ENCODE peak calls at places on chromosomes 2 and 18, in seven cellular contexts. Y is CD8-positive, alpha-beta T cell; B is uterus; G is left ventricle myocardium inferior; C is PC-3; E is transverse colon; D is cardiac muscle cell. O is an unnamed sample.

GRCh38 chr2:34242741-34243123 is 643.6 kb upstream of the FAM98A start:
- DNase-seq in Y (no peak), C (no peak), G (no peak), B (no peak), E (peak; percentile 33), D (peak; percentile 24), O (no peak)

GRCh38 chr2:156115338-156115737 is 217.2 kb downstream of the NR4A2 start:
- DNase-seq in D (no peak), Y (no peak), E (no peak), B (no peak), G (no peak), C (peak; percentile 84), O (peak; percentile 90)

GRCh38 chr2:133157141-133157540 is 411.1 kb downstream of the NCKAP5 start:
- DNase-seq in Y (no peak), D (no peak), E (no peak), B (no peak), C (no peak), G (no peak), O (peak; percentile 4)

GRCh38 chr18:9959564-9959963 is 45.7 kb downstream of the VAPA start:
- DNase-seq in D (no peak), Y (no peak), B (no peak), E (no peak), C (no peak), G (no peak), O (no peak)

GRCh38 chr2:28350791-28351285 is 41.8 kb upstream of the FOSL2 start:
- DNase-seq in Y (no peak), E (no peak), D (no peak), C (no peak), G (no peak), B (no peak), O (no peak)

GRCh38 chr2:172239944-172240590 is 137.4 kb upstream of the DLX2 start:
- DNase-seq in B (no peak), D (no peak), G (no peak), Y (no peak), C (peak; percentile 48), E (no peak), O (peak; percentile 58)

GRCh38 chr18:75624836-75625235 is 197.3 kb upstream of the SMIM21 start:
- DNase-seq in B (no peak), E (no peak), D (no peak), C (no peak), G (no peak), Y (no peak), O (peak; percentile 21)

GRCh38 chr2:112750560-112750843 is 13.9 kb downstream of the CKAP2L start:
- DNase-seq in C (no peak), G (no peak), Y (no peak), D (no peak), E (no peak), B (no peak), O (no peak)

GRCh38 chr2:222731183-222731582 is 59.7 kb downstream of the MOGAT1 start:
- DNase-seq in B (no peak), Y (no peak), C (no peak), G (no peak), D (no peak), E (no peak), O (peak; percentile 48)

GRCh38 chr2:130307850-130308249 is 34.8 kb upstream of the IMP4 start:
- DNase-seq in D (no peak), G (no peak), B (no peak), C (no peak), Y (no peak), E (no peak), O (peak; percentile 84)

GRCh38 chr2:197599285-197599965 is 76.0 kb downstream of the RFTN2 start:
- DNase-seq in G (no peak), B (no peak), C (peak; percentile 69), D (no peak), Y (peak; percentile 28), E (no peak), O (peak; percentile 80)

GRCh38 chr2:127185093-127185492 is 35.0 kb downstream of the CYP27C1 start:
- DNase-seq in E (no peak), Y (no peak), G (no peak), C (no peak), D (no peak), B (no peak), O (no peak)

GRCh38 chr2:239143858-239144712 is 256.7 kb downstream of the HDAC4 start:
- DNase-seq in G (no peak), D (peak; percentile 58), Y (peak; percentile 38), C (peak; percentile 25), B (peak; percentile 42), E (no peak), O (peak; percentile 5)

GRCh38 chr2:218039171-218039570 is 29.9 kb upstream of the RUFY4 start:
- DNase-seq in B (no peak), E (no peak), C (peak; percentile 73), D (no peak), G (no peak), Y (no peak), O (peak; percentile 91)

GRCh38 chr2:85255456-85255812 is 72.4 kb downstream of the TGOLN2 start:
- DNase-seq in D (no peak), Y (no peak), G (no peak), E (no peak), C (no peak), B (no peak), O (no peak)

GRCh38 chr2:85254540-85255261 is 73.1 kb downstream of the TGOLN2 start:
- DNase-seq in D (no peak), G (no peak), Y (no peak), E (no peak), B (no peak), C (no peak), O (no peak)

GRCh38 chr2:85257359-85258193 is 70.2 kb downstream of the TGOLN2 start:
- DNase-seq in Y (no peak), E (no peak), D (no peak), C (peak; percentile 13), G (no peak), B (peak; percentile 35), O (no peak)

GRCh38 chr2:85253890-85254289 is 73.9 kb downstream of the TGOLN2 start:
- DNase-seq in D (no peak), C (no peak), G (no peak), Y (no peak), B (no peak), E (no peak), O (no peak)

DNA sequence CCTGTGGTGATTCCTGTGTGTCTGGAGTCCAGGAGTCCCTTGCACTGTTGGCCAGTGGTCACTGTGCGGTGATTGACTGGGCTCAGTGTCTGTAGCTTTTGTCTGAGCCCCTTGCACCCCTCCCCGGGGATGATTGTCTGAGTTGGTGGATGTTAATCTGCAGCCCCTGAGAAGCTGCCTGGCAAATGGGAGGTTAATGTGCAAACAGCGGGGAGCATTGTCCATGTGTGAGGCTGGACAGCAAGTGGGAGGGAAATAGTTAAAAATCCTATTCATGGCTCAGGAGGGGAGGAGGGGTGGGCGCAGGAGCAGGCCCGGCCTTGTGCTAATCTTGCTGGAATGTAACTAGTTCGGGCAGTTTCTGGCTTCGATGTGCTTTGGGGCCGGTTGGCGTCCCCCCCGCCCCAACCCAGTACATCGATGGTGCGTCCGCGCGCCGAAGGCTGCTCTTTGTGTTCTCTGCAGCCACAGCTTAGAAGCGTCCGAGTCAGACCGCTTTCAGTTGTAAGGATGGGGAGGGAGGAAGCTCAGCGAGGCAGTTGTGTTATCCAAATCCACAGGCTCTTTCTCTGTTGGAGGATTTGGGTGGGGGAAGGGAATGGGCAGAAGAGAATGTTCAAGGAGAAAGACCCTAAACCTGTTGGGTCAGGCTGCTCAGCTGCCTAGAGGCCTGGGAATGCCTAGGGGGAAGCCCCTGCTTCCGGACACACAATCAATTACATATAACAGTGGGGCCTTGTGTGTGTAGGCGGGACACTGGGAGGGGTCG is 71.8 kb downstream of the TGOLN2 start:
- DNase-seq in E (no peak), B (peak; percentile 43), G (no peak), Y (no peak), D (peak; percentile 54), C (peak; percentile 19), O (peak; percentile 71)
- H3K4me3 ChIP-seq in E (no peak overlapping the region), B (no peak overlapping the region), G (peak overlapping the region; percentile 28), Y (no peak overlapping the region), D (peak overlapping the region; percentile 9), C (no peak overlapping the region), O (no peak overlapping the region)

DNA sequence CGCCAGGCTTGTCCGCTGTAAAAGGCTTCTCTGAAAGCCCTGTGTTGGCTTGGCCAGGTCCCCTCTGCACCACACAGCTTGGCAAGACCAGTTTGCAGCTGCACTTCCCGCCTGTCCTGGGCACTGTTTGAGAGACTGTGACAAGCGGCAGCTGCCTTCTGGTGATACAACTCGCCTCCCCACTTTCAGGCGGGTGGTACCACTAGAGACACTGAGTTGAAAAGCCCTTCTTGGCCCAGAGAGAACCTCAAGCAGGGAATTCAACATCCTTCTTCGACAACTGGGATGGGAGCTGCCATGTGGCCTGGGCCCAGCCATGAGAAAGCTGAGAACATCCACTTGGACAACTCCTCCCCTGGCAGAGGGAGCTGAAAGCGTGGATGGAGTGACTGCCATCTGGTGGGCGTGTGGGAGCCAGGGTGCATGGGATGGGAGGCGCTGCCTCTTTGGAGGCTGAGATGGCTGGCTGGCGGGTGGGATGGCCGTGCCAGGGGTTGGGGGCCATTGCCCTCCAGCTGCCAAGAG is 125.5 kb upstream of the REV1 start:
- DNase-seq in E (no peak), G (no peak), Y (no peak), B (no peak), D (no peak), C (peak; percentile 16), O (no peak)
- TF ChIP-seq CTCF in E (no peak), G (no peak), Y (no peak), B (no peak), D (no peak), C (peak; percentile 48), O (no peak)

DNA sequence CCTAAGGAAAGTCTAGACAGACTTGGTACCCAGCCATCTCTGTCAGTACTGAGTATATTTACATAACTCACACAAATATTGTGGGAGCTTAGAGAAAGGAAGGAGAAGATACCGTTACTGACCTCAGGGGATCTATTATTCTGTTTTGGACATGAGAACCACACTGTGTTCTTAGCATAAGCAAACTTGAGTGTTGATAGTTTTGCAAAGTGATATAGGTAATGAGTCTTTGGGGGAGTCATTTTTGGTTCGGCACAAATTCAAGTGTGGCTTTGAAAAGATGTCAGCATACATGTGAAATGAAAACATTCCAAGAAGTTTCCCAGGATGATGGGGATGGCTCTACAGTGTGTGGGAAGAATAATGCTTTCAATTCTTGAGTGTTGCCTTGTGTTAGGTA is 24.1 kb downstream of the SMARCAL1 start:
- DNase-seq in E (no peak), G (no peak), C (no peak), Y (no peak), D (no peak), B (no peak), O (no peak)
- H3K36me3 ChIP-seq in E (peaks cover 55% of the 10 kb centered on the region), G (peaks cover 92% of the 10 kb centered on the region), C (no peaks in the 10 kb centered on the region), Y (peaks cover 52% of the 10 kb centered on the region), D (peaks cover 26% of the 10 kb centered on the region), B (no peaks in the 10 kb centered on the region), O (peaks cover 22% of the 10 kb centered on the region)

GRCh38 chr2:60558536-60558935 is 5.1 kb upstream of the BCL11A start:
- DNase-seq in B (no peak), D (no peak), G (no peak), C (no peak), Y (no peak), E (no peak), O (no peak)

GRCh38 chr2:60556998-60557955 is 3.8 kb upstream of the BCL11A start:
- DNase-seq in Y (peak; percentile 14), G (no peak), B (no peak), D (no peak), E (no peak), C (no peak), O (no peak)

GRCh38 chr2:60556441-60556997 is 3.1 kb upstream of the BCL11A start:
- DNase-seq in Y (no peak), C (no peak), B (no peak), E (peak; percentile 32), D (no peak), G (no peak), O (no peak)

GRCh38 chr2:60559880-60560279 is 6.4 kb upstream of the BCL11A start:
- DNase-seq in E (no peak), Y (no peak), B (no peak), C (no peak), D (no peak), G (no peak), O (no peak)

GRCh38 chr2:60560734-60561649 is 7.5 kb upstream of the BCL11A start:
- DNase-seq in Y (no peak), C (peak; percentile 70), D (peak; percentile 57), B (no peak), E (no peak), G (no peak), O (peak; percentile 53)
- H3K4me3 ChIP-seq in Y (no peak overlapping the region), C (no peak overlapping the region), D (no peak overlapping the region), B (no peak overlapping the region), E (no peak overlapping the region), G (no peak overlapping the region), O (no peak overlapping the region)